ENCODE peak calls at places on chromosomes 2 and 18, in six cellular contexts. O is GM20000; S is fibroblast of the conjunctiva; P is stimulated activated CD4-positive, alpha-beta T cell treated with anti-CD3 and anti-CD28 coated beads, Interleukin-15, amount 100 ng/mL, for 1 hour; Y is RPMI7951; M is NCI-H510A treated with DMSO at 0.1 percent for 48 hours. F is an unnamed sample.
A peak's percentile ranks its signal among the peaks of the same experiment; 100 is the strongest.

GRCh38 chr2:29042581-29043075 is 31.7 kb downstream of the PCARE start:
- DNase-seq in O (no peak), S (peak; percentile 29), P (no peak), Y (peak; percentile 64), M (no peak), F (peak; percentile 78)

GRCh38 chr2:234492687-234493086 is 4.2 kb downstream of the ARL4C start:
- DNase-seq in O (no peak), S (no peak), P (no peak), Y (no peak), M (no peak), F (no peak)

GRCh38 chr2:164625378-164625971 is 4.2 kb upstream of the GRB14 start:
- DNase-seq in O (no peak), S (no peak), P (no peak), Y (no peak), M (no peak), F (no peak)

GRCh38 chr2:240557808-240558207 is at the start of gene ANKMY1:
- DNase-seq in O (peak; percentile 92), S (peak; percentile 40), P (peak; percentile 54), Y (peak; percentile 39), M (no peak), F (no peak)

GRCh38 chr18:76822510-76823165 is at the start of gene ZNF236:
- DNase-seq in O (peak; percentile 94), S (no peak), P (peak; percentile 65), Y (peak; percentile 76), M (peak; percentile 72), F (peak; percentile 88)

GRCh38 chr2:206256711-206257110 is 17.8 kb upstream of the ZDBF2 start:
- DNase-seq in O (no peak), S (no peak), P (no peak), Y (no peak), M (no peak), F (no peak)

GRCh38 chr2:43082111-43082877 is 144.1 kb downstream of the ZFP36L2 start:
- DNase-seq in O (no peak), S (peak; percentile 78), P (no peak), Y (peak; percentile 99), M (no peak), F (no peak)

GRCh38 chr2:153967248-153967973 is 95.7 kb downstream of the GALNT13 start:
- DNase-seq in O (no peak), S (no peak), P (no peak), Y (no peak), M (no peak), F (no peak)

GRCh38 chr2:177758591-177759371 is 313.8 kb downstream of the PDE11A start:
- DNase-seq in O (no peak), S (peak; percentile 22), P (no peak), Y (peak; percentile 56), M (no peak), F (peak; percentile 46)